ENCODE peak calls at places on chromosomes 6 and 20, in eight cellular contexts. V, S, H, C, J, M, E and I are unnamed samples.

GRCh38 chr6:16498957-16499356 is 260.6 kb downstream of the GMPR start:
- DNase-seq in S (no peak), C (no peak), H (no peak), J (no peak), M (no peak), E (no peak), V (no peak), I (no peak)

GRCh38 chr6:36139431-36139830 is 9.1 kb downstream of the MAPK13 start:
- DNase-seq in S (no peak), J (no peak), H (no peak), E (no peak), V (no peak), C (no peak), M (peak; percentile 39), I (no peak)

GRCh38 chr6:40713002-40713719 is 126.0 kb upstream of the LRFN2 start:
- DNase-seq in E (no peak), C (no peak), H (no peak), M (no peak), S (no peak), J (no peak), V (no peak), I (no peak)

GRCh38 chr6:45915776-45916348 is 99.8 kb downstream of the CLIC5 start:
- DNase-seq in J (no peak), E (no peak), V (no peak), S (no peak), H (no peak), C (no peak), M (no peak), I (no peak)

GRCh38 chr6:125707615-125708243 is 41.7 kb upstream of the HEY2 start:
- DNase-seq in C (no peak), M (no peak), S (no peak), E (no peak), V (no peak), H (no peak), J (no peak), I (no peak)

GRCh38 chr6:166998256-166999144 is 697 bp upstream of the CEP43 start:
- DNase-seq in M (no peak), S (no peak), C (peak; percentile 35), H (peak; percentile 20), E (no peak), J (peak; percentile 75), V (peak; percentile 33), I (peak; percentile 85)

GRCh38 chr6:120357447-120357846 is 976.8 kb downstream of the TBC1D32 start:
- DNase-seq in E (no peak), M (no peak), C (no peak), S (no peak), H (no peak), J (no peak), V (no peak), I (no peak)

GRCh38 chr6:10582774-10583508 is 61.8 kb downstream of the GCNT2 start:
- DNase-seq in H (peak; percentile 82), S (no peak), C (no peak), V (peak; percentile 62), J (no peak), E (no peak), M (peak; percentile 24), I (peak; percentile 4)

GRCh38 chr6:110813813-110814487 is 1.3 kb downstream of the CDK19 start:
- DNase-seq in M (no peak), E (no peak), S (no peak), J (no peak), H (peak; percentile 22), C (peak; percentile 3), V (no peak), I (no peak)

GRCh38 chr20:9228774-9229450 is 160.0 kb downstream of the PLCB4 start:
- DNase-seq in M (no peak), E (no peak), V (no peak), S (no peak), J (no peak), H (no peak), C (no peak), I (no peak)

GRCh38 chr6:54916858-54917257 is 70.3 kb downstream of the FAM83B start:
- DNase-seq in C (no peak), E (no peak), J (no peak), S (peak; percentile 10), M (no peak), H (peak; percentile 86), V (no peak), I (no peak)

GRCh38 chr20:25287631-25288290 is 39.9 kb downstream of the PYGB start:
- DNase-seq in H (no peak), J (peak; percentile 41), C (no peak), V (peak; percentile 20), S (no peak), E (no peak), M (no peak), I (no peak)

GRCh38 chr6:32867022-32867477 is 13.1 kb downstream of the PSMB9 start:
- DNase-seq in J (no peak), H (no peak), V (no peak), C (peak; percentile 62), S (no peak), E (no peak), M (no peak), I (no peak)

GRCh38 chr6:167565884-167566491 is 241.1 kb downstream of the TTLL2 start:
- DNase-seq in H (no peak), J (no peak), E (no peak), S (no peak), V (peak; percentile 71), C (no peak), M (no peak), I (no peak)

GRCh38 chr20:4153251-4153650 is 137.9 kb upstream of the RNF24 start:
- DNase-seq in M (no peak), C (no peak), H (no peak), E (no peak), V (no peak), S (no peak), J (peak; percentile 19), I (no peak)

GRCh38 chr6:111274593-111275217 is 187.4 kb downstream of the SLC16A10 start:
- DNase-seq in M (no peak), J (no peak), S (no peak), H (no peak), V (no peak), C (no peak), E (no peak), I (no peak)

GRCh38 chr6:81451787-81452186 is 300.7 kb downstream of the TENT5A start:
- DNase-seq in C (peak; percentile 77), V (peak; percentile 28), M (no peak), J (no peak), E (peak; percentile 63), H (peak; percentile 72), S (peak; percentile 94), I (peak; percentile 31)

GRCh38 chr6:84853901-84854300 is 89.5 kb upstream of the TBX18 start:
- DNase-seq in S (no peak), V (no peak), E (no peak), H (peak; percentile 38), M (no peak), J (no peak), C (no peak), I (no peak)

GRCh38 chr6:56542367-56543331 is 100.0 kb downstream of the DST start:
- DNase-seq in C (peak; percentile 97), H (peak; percentile 99), V (peak; percentile 97), S (peak; percentile 99), J (peak; percentile 94), M (no peak), E (peak; percentile 89), I (peak; percentile 91)
- H3K4me3 ChIP-seq in C (peak overlapping the region; percentile 61), H (peak overlapping the region; percentile 64), V (peak overlapping the region; percentile 66), S (peak overlapping the region; percentile 63), J (peak overlapping the region; percentile 60), M (no peak overlapping the region), E (peak overlapping the region; percentile 63), I (peak overlapping the region; percentile 55)

GRCh38 chr20:54794110-54794509 is 318.7 kb downstream of the DOK5 start:
- DNase-seq in C (no peak), H (no peak), V (no peak), J (no peak), E (no peak), M (no peak), S (no peak), I (no peak)
- TF ChIP-seq CTCF in C (no peak), H (no peak), V (no peak), J (no peak), E (no peak), M (no peak), S (no peak), I (no peak)

DNA sequence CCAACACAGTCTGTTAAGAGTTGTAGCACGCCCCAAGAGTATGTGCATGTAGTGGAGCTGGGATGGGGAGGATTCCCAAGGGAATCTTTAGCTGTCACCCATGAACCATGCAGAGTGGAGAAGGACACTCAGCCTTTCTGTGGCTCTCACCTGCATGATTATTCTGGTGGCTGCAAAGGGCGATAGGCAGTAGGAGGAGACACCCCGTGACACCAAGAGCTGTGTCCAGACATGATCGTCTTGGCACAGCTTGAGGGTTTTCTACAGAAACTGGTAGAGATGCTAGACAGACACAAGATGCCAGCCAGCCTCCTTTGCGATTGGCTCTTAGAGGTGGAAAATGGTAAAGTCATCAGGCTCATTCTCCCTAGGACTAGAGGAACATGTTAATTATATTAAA is 3.1 kb upstream of the CSE1L start:
- DNase-seq in E (no peak), V (no peak), M (no peak), J (no peak), S (no peak), H (peak; percentile 77), C (no peak), I (no peak)
- H3K4me3 ChIP-seq in E (no peak overlapping the region), V (no peak overlapping the region), M (no peak overlapping the region), J (no peak overlapping the region), S (no peak overlapping the region), H (no peak overlapping the region), C (no peak overlapping the region), I (no peak overlapping the region)

DNA sequence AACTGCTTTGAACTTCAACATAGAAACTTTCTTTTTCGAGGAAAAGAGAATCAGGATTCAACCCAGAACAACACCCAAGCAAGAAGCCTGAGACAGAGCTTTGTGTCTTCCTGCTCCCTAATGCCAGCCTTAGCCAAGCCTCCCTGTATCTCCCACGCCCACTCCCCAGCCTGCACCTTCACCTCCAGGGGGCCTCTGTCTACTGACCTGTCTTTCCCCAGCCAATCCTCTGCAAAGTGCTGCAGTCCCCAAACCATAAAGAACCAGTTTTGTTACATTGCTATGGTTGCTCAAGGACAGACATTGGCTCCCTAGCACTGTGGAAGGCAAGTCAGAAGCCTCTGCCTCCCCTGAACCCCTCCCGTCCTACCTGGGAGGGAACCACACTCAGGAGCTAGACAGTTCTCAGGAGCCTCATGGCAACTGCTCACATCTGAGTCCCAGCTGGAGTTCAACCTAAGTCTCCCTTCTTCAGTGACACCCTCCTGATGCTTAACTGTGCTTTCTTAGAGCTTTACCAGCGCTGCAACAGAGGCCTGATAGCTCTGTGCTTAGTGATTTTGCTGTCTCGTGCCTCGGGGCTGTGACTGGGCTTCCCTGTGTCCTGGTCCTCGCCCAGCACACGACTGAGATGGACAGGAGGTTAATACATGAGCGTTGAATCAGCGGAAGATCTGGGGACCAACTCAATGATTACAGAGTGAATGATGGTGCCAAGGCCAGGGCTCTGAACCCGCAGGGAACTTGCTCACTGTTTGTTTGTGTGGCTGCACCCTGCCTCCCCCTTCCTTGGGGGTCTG is 101.5 kb upstream of the DUSP22 start:
- DNase-seq in C (peak; percentile 54), V (no peak), H (peak; percentile 37), E (no peak), M (no peak), S (no peak), J (peak; percentile 26), I (no peak)
- TF ChIP-seq CTCF in C (peak; percentile 33), V (no peak), H (peak; percentile 12), E (no peak), M (peak; percentile 29), S (no peak), J (peak; percentile 5), I (no peak)

GRCh38 chr6:44653091-44653490 is 265.6 kb downstream of the CDC5L start:
- DNase-seq in C (no peak), V (no peak), H (no peak), M (no peak), E (no peak), S (no peak), J (peak; percentile 10), I (no peak)
- H3K4me3 ChIP-seq in C (no peak overlapping the region), V (no peak overlapping the region), H (no peak overlapping the region), M (no peak overlapping the region), E (no peak overlapping the region), S (no peak overlapping the region), J (no peak overlapping the region), I (peak overlapping the region; percentile 11)